ENCODE peak calls at places on chromosomes 1 and 21, in six cellular contexts. S is fibroblast of lung, J is stomach, Z is uterus, T is iris pigment epithelial cell, L is KBM-7. Y is an unnamed sample.

GRCh38 chr1:209831615-209832014 is 3.8 kb downstream of the UTP25 start:
- DNase-seq in L (no peak), J (no peak), S (peak), T (peak), Z (no peak), Y (no peak)

GRCh38 chr1:164709108-164709507 is 150.1 kb downstream of the PBX1 start:
- DNase-seq in S (peak), J (no peak), Z (no peak), T (peak), L (no peak), Y (peak)

GRCh38 chr1:210464519-210465039 is 135.9 kb downstream of the HHAT start:
- DNase-seq in J (peak), Z (peak), T (no peak), S (no peak), L (no peak), Y (no peak)

GRCh38 chr1:225879521-225880209 is 2.5 kb downstream of the TMEM63A start:
- DNase-seq in T (no peak), L (no peak), S (no peak), J (no peak), Z (no peak), Y (no peak)

GRCh38 chr1:235852887-235853286 is 13.8 kb downstream of the LYST start:
- DNase-seq in J (no peak), Z (no peak), S (no peak), T (no peak), L (no peak), Y (no peak)

GRCh38 chr1:18536356-18536755 is 55.6 kb downstream of the KLHDC7A start:
- DNase-seq in S (no peak), Z (no peak), J (no peak), L (no peak), T (no peak), Y (no peak)

GRCh38 chr21:17610862-17611261 is 1.8 kb downstream of the BTG3 start:
- DNase-seq in S (no peak), L (peak), Z (no peak), T (peak), J (peak), Y (peak)

GRCh38 chr1:26159113-26160039 is 497 bp downstream of the FAM110D start:
- DNase-seq in S (no peak), L (no peak), Z (no peak), T (no peak), J (no peak), Y (no peak)

GRCh38 chr1:163069142-163069541 is at the start of gene RGS4:
- DNase-seq in J (peak), Z (peak), T (peak), S (peak), L (peak), Y (peak)